ENCODE peak calls at places on chromosome 17, in six cellular contexts. H is esophagus muscularis mucosa, U is HepG2, M is HCT116, C is sigmoid colon, Y is GM12892. X is an unnamed sample.

GRCh38 chr17:38415250-38416194 is 12.7 kb upstream of the ARHGAP23 start:
- DNase-seq in H (no peak), C (no peak), Y (no peak), M (peak), U (peak), X (peak)

GRCh38 chr17:27495460-27495859 is 39.2 kb downstream of the KSR1 start:
- DNase-seq in U (no peak), C (no peak), H (no peak), Y (no peak), M (no peak), X (no peak)

GRCh38 chr17:3861761-3862681 is 16.0 kb upstream of the NCBP3 start:
- DNase-seq in U (no peak), H (no peak), M (no peak), C (no peak), Y (no peak), X (no peak)

GRCh38 chr17:46879101-46879500 is 27.7 kb downstream of the WNT9B start:
- DNase-seq in Y (no peak), C (no peak), M (no peak), U (no peak), H (no peak), X (no peak)

GRCh38 chr17:71063127-71063526 is 893.8 kb downstream of the KCNJ2 start:
- DNase-seq in M (no peak), Y (no peak), U (no peak), H (no peak), C (no peak), X (no peak)

GRCh38 chr17:11490171-11490760 is 108.0 kb upstream of the DNAH9 start:
- DNase-seq in H (peak), M (no peak), Y (no peak), C (no peak), U (no peak), X (no peak)

GRCh38 chr17:31072186-31072585 is 22.6 kb upstream of the NF1 start:
- DNase-seq in Y (no peak), M (no peak), U (no peak), H (no peak), C (no peak), X (no peak)

GRCh38 chr17:21201302-21201602 is 12.7 kb downstream of the TMEM11 start:
- DNase-seq in C (no peak), Y (no peak), H (no peak), U (no peak), M (no peak), X (no peak)

GRCh38 chr17:64003526-64004121 is 5.5 kb downstream of the PRR29 start:
- DNase-seq in Y (no peak), M (no peak), C (peak), U (no peak), H (no peak), X (no peak)
- TF ChIP-seq POLR2A in Y (no peak), M (no peak), C (no peak), U (no peak), H (no peak), X (no peak)

GRCh38 chr17:48908853-48909394 is 717 bp downstream of the UBE2Z start:
- DNase-seq in H (peak), Y (peak), M (peak), C (peak), U (peak), X (peak)

GRCh38 chr17:48912476-48912875 is 4.3 kb downstream of the UBE2Z start:
- DNase-seq in C (no peak), M (no peak), Y (no peak), H (no peak), U (no peak), X (no peak)

GRCh38 chr17:48908047-48908843 is at the start of gene UBE2Z:
- DNase-seq in Y (peak), U (peak), C (peak), M (peak), H (peak), X (peak)

GRCh38 chr17:48909796-48910195 is 1.6 kb downstream of the UBE2Z start:
- DNase-seq in H (no peak), C (no peak), M (no peak), Y (no peak), U (no peak), X (no peak)

GRCh38 chr17:48910370-48910769 is 2.2 kb downstream of the UBE2Z start:
- DNase-seq in C (no peak), Y (no peak), U (peak), H (no peak), M (no peak), X (no peak)
- TF ChIP-seq POLR2AphosphoS5 in C (no peak), Y (no peak), U (no peak), H (no peak), M (no peak), X (no peak)

GRCh38 chr17:1033503-1033902 is 36.6 kb downstream of the TIMM22 start:
- DNase-seq in Y (no peak), U (no peak), H (no peak), M (no peak), C (no peak), X (no peak)
- TF ChIP-seq POLR2A in Y (no peak), U (no peak), H (no peak), M (no peak), C (no peak), X (no peak)

GRCh38 chr17:76623271-76624146 is 20.0 kb downstream of the ST6GALNAC1 start:
- DNase-seq in M (peak), C (peak), U (peak), H (no peak), Y (peak), X (peak)
- TF ChIP-seq POLR2AphosphoS5 in M (peak), C (no peak), U (no peak), H (peak), Y (no peak), X (no peak)

GRCh38 chr17:29140051-29140582 is 40.1 kb downstream of the MYO18A start:
- DNase-seq in C (peak), M (no peak), U (no peak), H (peak), Y (peak), X (peak)
- TF ChIP-seq POLR2A in C (peak), M (no peak), U (no peak), H (peak), Y (peak), X (no peak)

GRCh38 chr17:61410100-61410551 is 10.5 kb downstream of the TBX2 start:
- DNase-seq in U (no peak), H (no peak), C (peak), Y (no peak), M (no peak), X (no peak)

GRCh38 chr17:61407211-61407911 is 7.7 kb downstream of the TBX2 start:
- DNase-seq in H (no peak), U (no peak), C (peak), M (no peak), Y (no peak), X (no peak)

GRCh38 chr17:61409301-61410099 is 9.9 kb downstream of the TBX2 start:
- DNase-seq in Y (peak), M (peak), C (peak), U (no peak), H (no peak), X (peak)

GRCh38 chr17:61406871-61407210 is 7.2 kb downstream of the TBX2 start:
- DNase-seq in H (no peak), M (no peak), Y (no peak), U (no peak), C (peak), X (no peak)

DNA sequence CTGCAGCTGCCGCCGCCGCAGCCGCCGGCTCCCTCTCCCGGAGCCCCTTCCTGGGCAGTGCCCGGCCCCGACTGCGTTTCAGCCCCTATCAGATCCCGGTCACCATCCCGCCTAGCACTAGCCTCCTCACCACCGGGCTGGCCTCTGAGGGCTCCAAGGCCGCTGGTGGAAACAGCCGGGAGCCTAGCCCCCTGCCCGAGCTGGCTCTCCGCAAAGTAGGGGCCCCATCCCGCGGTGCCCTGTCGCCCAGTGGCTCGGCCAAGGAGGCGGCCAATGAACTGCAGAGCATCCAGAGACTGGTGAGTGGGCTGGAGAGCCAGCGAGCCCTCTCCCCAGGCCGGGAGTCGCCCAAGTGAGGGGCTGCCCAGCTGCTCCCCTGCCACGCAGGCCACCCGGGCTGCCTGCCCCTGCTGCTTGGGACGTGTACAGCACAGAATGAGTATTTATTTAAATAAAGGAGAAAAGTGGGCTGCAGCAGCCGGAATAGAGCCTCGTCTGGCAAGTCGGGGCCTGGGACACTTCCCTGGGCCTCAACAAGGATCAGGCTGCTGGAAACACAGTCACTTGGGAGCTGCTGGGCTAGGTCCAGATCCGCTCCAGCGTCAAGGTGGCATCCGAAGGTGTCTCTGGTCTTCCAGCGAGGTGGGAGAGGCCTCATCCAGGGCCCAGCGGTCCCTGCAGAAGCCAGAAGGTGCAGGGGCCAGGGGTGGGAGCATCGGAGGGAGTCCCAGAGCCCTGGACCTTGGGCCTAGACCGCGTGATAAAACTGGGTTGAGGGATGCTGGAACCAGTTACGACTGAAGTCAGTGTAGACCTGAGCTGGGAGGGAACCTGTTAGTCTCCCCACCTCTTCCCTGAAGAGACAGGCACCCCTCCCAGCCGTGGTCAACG is 8.8 kb downstream of the TBX2 start:
- DNase-seq in M (no peak), C (peak), H (no peak), Y (no peak), U (no peak), X (no peak)
- TF ChIP-seq POLR2AphosphoS5 in M (no peak), C (no peak), H (no peak), Y (no peak), U (no peak), X (no peak)

GRCh38 chr17:7885357-7886226 is 3.0 kb upstream of the CHD3 start:
- DNase-seq in M (no peak), H (no peak), Y (peak), C (peak), U (no peak), X (peak)
- TF ChIP-seq POLR2A in M (no peak), H (no peak), Y (peak), C (no peak), U (no peak), X (no peak)

DNA sequence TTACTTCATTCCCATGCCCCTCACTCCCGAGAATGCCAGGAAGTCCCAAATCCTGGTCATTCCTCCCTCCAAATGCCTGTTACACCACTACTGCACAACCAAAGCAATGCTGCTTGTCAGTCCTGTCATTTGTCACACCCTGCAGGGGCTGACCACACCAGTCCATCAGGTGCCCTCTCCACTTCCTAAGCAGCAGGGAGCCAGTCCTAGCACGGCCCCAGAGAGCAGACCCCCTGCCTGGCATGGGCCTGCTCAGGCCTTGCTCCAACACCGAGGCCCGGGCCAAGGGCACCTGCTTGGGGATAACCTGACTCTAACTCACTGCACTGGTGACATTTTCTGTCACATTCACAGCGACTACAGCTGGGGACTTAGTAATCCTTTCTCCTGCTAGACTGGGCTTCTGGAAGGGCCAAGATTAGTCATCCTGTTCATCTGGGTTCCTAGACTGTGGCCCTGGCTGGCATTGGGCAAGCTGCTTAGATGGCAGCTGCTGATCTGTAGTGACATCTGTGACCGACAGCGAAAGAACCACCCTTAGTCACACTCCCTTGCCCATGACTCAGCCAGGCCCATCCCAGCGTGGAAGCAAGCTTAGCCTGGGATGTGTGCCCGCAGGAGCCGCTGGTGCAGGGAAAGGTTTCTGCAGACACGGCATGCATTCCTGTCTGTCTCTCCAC is 5.4 kb downstream of the ALYREF start:
- DNase-seq in M (no peak), Y (no peak), C (no peak), H (no peak), U (no peak), X (no peak)
- TF ChIP-seq POLR2AphosphoS5 in M (no peak), Y (no peak), C (no peak), H (no peak), U (no peak), X (no peak)

DNA sequence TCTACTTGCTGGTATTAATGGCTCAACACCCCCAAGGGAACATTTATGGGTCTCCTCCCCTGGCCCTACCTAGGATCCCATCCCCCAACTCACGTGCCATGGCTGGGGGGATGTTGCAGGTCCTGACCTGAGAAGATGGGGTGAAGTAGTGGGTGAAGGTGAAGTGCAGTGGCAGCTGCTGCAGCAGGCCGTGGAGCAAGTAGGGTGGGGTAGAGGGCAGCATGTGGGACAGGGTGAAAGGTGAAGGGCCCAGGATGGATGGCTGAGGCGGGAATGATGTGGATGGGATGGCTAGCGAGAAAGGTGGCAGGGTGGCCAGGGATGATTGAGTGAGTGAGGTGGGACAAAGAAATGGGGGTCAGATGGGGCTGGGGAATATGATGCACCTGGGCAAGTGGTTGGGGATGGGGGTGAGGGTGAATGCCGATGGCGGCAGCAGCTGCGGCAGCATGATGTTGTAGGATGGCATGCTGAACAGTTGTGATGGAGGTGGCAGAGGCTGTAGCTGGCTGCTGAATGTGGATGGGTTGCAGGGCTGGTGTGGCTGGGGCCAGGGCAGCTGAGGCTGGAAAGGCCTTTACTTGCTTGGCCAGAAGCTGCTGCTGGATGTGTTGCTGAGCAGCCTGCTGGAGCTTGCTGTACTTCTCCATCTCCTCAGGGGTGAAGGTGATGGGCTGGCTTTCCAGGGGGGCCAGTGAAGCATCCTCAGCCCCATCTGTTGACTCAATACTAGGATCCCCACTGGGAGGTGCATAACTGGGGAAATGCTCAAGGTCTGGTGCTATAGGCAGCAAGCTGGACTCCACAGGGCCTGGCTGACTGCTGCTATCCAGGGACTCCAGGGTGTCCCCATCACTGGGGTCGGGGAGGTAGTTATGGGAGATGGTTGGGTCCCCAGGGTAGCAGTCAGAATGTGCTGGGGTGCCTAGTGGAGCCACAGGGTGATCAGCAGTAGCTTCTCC is 8.3 kb upstream of the ITGA2B start:
- DNase-seq in H (no peak), U (no peak), Y (no peak), C (no peak), M (no peak), X (no peak)
- TF ChIP-seq POLR2A in H (no peak), U (peak), Y (no peak), C (no peak), M (no peak), X (no peak)

DNA sequence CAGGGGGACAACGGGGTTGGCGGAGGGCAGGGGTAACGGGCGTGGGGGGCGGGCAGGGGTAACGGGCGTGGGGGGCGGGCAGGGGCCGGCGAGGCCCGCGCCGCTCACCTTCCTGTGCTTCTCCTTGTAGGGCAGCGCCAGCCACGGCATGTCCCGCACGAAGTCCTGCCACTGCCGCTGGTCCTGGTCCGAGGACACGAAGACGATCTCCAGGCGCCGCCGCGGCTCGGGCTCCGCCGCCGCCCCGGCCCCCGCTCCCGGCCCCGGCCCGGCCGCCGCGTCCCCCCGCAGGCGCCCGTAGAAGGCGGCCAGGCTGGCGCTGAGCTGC is 401 bp downstream of the NXN start:
- DNase-seq in Y (no peak), H (no peak), C (peak), U (no peak), M (no peak), X (no peak)
- TF ChIP-seq POLR2AphosphoS5 in Y (no peak), H (no peak), C (no peak), U (no peak), M (no peak), X (no peak)

X was measured in transverse colon.